ENCODE peak calls at places on chromosomes 3 and 15, in ten cellular contexts. P is left cardiac atrium, U is foreskin keratinocyte, K is gastrocnemius medialis, L is choroid plexus epithelial cell, A is activated T-cell treated with anti-CD3 and anti-CD28 coated beads for 1 hour, Y is MCF 10A, V is fibroblast of pulmonary artery, B is NCI-H2081 treated with DMSO at 0.1 percent for 48 hours, I is EH. H is an unnamed sample.

GRCh38 chr3:45688194-45688881 is 858 bp upstream of the SACM1L start:
- DNase-seq in P (no peak), U (no peak), K (no peak), L (peak), A (no peak), Y (peak), V (no peak), B (no peak), I (peak), H (no peak)

GRCh38 chr3:129654126-129654525 is 47.6 kb upstream of the PLXND1 start:
- DNase-seq in P (no peak), U (no peak), K (no peak), L (peak), A (no peak), Y (no peak), V (peak), B (no peak), I (peak), H (no peak)

GRCh38 chr3:161977063-161977462 is 480.5 kb downstream of the OTOL1 start:
- DNase-seq in P (no peak), U (no peak), K (no peak), L (peak), A (no peak), Y (no peak), V (peak), B (no peak), I (peak), H (no peak)

GRCh38 chr3:20406621-20407020 is 220.6 kb upstream of the SGO1 start:
- DNase-seq in P (no peak), U (no peak), K (no peak), L (peak), A (no peak), Y (peak), V (peak), B (no peak), I (no peak), H (no peak)

GRCh38 chr3:168197162-168197561 is 101.4 kb upstream of the GOLIM4 start:
- DNase-seq in P (no peak), U (no peak), K (no peak), L (no peak), A (no peak), Y (no peak), V (no peak), B (no peak), I (no peak), H (no peak)

GRCh38 chr3:126847061-126847460 is 135.9 kb upstream of the PLXNA1 start:
- DNase-seq in P (no peak), U (no peak), K (no peak), L (no peak), A (no peak), Y (no peak), V (no peak), B (no peak), I (no peak), H (peak)

GRCh38 chr15:55060831-55061230 is 135.9 kb downstream of the RSL24D1 start:
- DNase-seq in P (no peak), U (no peak), K (no peak), L (no peak), A (no peak), Y (no peak), V (no peak), B (no peak), I (no peak), H (no peak)

GRCh38 chr3:194030372-194030771 is 105.6 kb upstream of the HES1 start:
- DNase-seq in P (no peak), U (no peak), K (no peak), L (no peak), A (no peak), Y (peak), V (no peak), B (no peak), I (no peak), H (no peak)

GRCh38 chr3:94071713-94072284 is 8.9 kb downstream of the NSUN3 start:
- DNase-seq in P (no peak), U (no peak), K (no peak), L (no peak), A (no peak), Y (no peak), V (no peak), B (no peak), I (no peak), H (no peak)

GRCh38 chr3:17979248-17979647 is 236.8 kb upstream of the TBC1D5 start:
- DNase-seq in P (peak), U (no peak), K (no peak), L (no peak), A (no peak), Y (peak), V (no peak), B (no peak), I (no peak), H (no peak)

GRCh38 chr3:42853739-42854302 is 21.9 kb downstream of the CYP8B1 start:
- DNase-seq in P (no peak), U (no peak), K (no peak), L (peak), A (no peak), Y (no peak), V (no peak), B (no peak), I (no peak), H (peak)

GRCh38 chr3:185930393-185931107 is 7.3 kb downstream of the TRA2B start:
- DNase-seq in P (no peak), U (no peak), K (no peak), L (peak), A (no peak), Y (no peak), V (no peak), B (no peak), I (peak), H (no peak)

GRCh38 chr3:194135806-194136518 is at the start of gene HES1:
- DNase-seq in P (peak), U (peak), K (peak), L (peak), A (no peak), Y (peak), V (peak), B (peak), I (peak), H (peak)

H was measured in right atrium auricular region.